ENCODE peak calls at places on chromosomes 4 and X, in five cellular contexts. One of them, this sample, is unnamed.

GRCh38 chrX:36650622-36651021 is 357.5 kb upstream of the FAM47C start:
- DNase-seq in K562: no peak
- DNase-seq in A549: no peak
- DNase-seq in GM12878: no peak
- DNase-seq in GM23338: no peak
- DNase-seq in this sample: no peak

GRCh38 chrX:29487714-29488113 is 727.6 kb upstream of the MAGEB2 start:
- DNase-seq in GM23338: no peak
- DNase-seq in K562: no peak
- DNase-seq in GM12878: no peak
- DNase-seq in A549: no peak
- DNase-seq in this sample: no peak

GRCh38 chr4:3472411-3473141 is 9.5 kb downstream of the DOK7 start:
- DNase-seq in GM23338: no peak
- DNase-seq in A549: no peak
- DNase-seq in GM12878: no peak
- DNase-seq in K562: no peak
- DNase-seq in this sample: no peak

GRCh38 chr4:83371936-83372335 is 37.3 kb upstream of the HPSE start:
- DNase-seq in K562: no peak
- DNase-seq in GM23338: no peak
- DNase-seq in GM12878: no peak
- DNase-seq in A549: no peak
- DNase-seq in this sample: peak; percentile 49

GRCh38 chr4:160580581-160580980 is 1477.7 kb downstream of the RAPGEF2 start:
- DNase-seq in A549: no peak
- DNase-seq in GM23338: no peak
- DNase-seq in GM12878: no peak
- DNase-seq in K562: no peak
- DNase-seq in this sample: no peak

GRCh38 chr4:7358100-7358735 is 76.5 kb downstream of the PSAPL1 start:
- DNase-seq in K562: no peak
- DNase-seq in GM12878: no peak
- DNase-seq in A549: peak; percentile 73
- DNase-seq in GM23338: no peak
- DNase-seq in this sample: no peak

GRCh38 chr4:122117743-122118142 is 34.4 kb upstream of the BLTP1 start:
- DNase-seq in GM12878: no peak
- DNase-seq in GM23338: no peak
- DNase-seq in A549: no peak
- DNase-seq in K562: peak; percentile 39
- DNase-seq in this sample: no peak

GRCh38 chr4:94791701-94792100 is 33.9 kb downstream of the BMPR1B start:
- DNase-seq in A549: no peak
- DNase-seq in K562: no peak
- DNase-seq in GM12878: no peak
- DNase-seq in GM23338: no peak
- DNase-seq in this sample: no peak

GRCh38 chr4:40327340-40327739 is 7.8 kb upstream of the CHRNA9 start:
- DNase-seq in GM12878: no peak
- DNase-seq in GM23338: no peak
- DNase-seq in A549: no peak
- DNase-seq in K562: no peak
- DNase-seq in this sample: no peak

GRCh38 chr4:36399762-36400353 is 118.4 kb downstream of the DTHD1 start:
- DNase-seq in K562: peak; percentile 7
- DNase-seq in GM12878: peak; percentile 24
- DNase-seq in GM23338: peak; percentile 46
- DNase-seq in A549: peak; percentile 6
- DNase-seq in this sample: peak; percentile 2

GRCh38 chr4:40552536-40552935 is 77.1 kb downstream of the RBM47 start:
- DNase-seq in GM23338: peak; percentile 58
- DNase-seq in GM12878: no peak
- DNase-seq in A549: peak; percentile 55
- DNase-seq in K562: no peak
- DNase-seq in this sample: no peak

GRCh38 chr4:153988446-153988845 is 199.6 kb upstream of the SFRP2 start:
- DNase-seq in A549: no peak
- DNase-seq in GM12878: no peak
- DNase-seq in GM23338: no peak
- DNase-seq in K562: no peak
- DNase-seq in this sample: no peak

GRCh38 chr4:83850435-83850834 is 314.5 kb downstream of the GPAT3 start:
- DNase-seq in GM12878: no peak
- DNase-seq in A549: peak; percentile 66
- DNase-seq in K562: no peak
- DNase-seq in GM23338: peak; percentile 35
- DNase-seq in this sample: no peak

GRCh38 chr4:78569291-78569821 is 17.8 kb downstream of the ANXA3 start:
- DNase-seq in GM12878: no peak
- DNase-seq in A549: peak; percentile 83
- DNase-seq in GM23338: peak; percentile 54
- DNase-seq in K562: no peak
- DNase-seq in this sample: peak; percentile 31

GRCh38 chr4:152534541-152535231 is 1.2 kb downstream of the FBXW7 start:
- DNase-seq in GM23338: peak; percentile 64
- DNase-seq in K562: peak; percentile 49
- DNase-seq in A549: no peak
- DNase-seq in GM12878: no peak
- DNase-seq in this sample: no peak

GRCh38 chr4:129561280-129561679 is 465.3 kb downstream of the C4orf33 start:
- DNase-seq in A549: no peak
- DNase-seq in GM12878: no peak
- DNase-seq in K562: no peak
- DNase-seq in GM23338: no peak
- DNase-seq in this sample: no peak

GRCh38 chrX:49237060-49237459 is 1.8 kb downstream of the CCDC22 start:
- DNase-seq in A549: no peak
- DNase-seq in GM23338: no peak
- DNase-seq in K562: no peak
- DNase-seq in GM12878: no peak
- DNase-seq in this sample: no peak

GRCh38 chr4:143335979-143336827 is 473 bp upstream of the GAB1 start:
- DNase-seq in GM23338: peak; percentile 95
- DNase-seq in GM12878: no peak
- DNase-seq in K562: peak; percentile 86
- DNase-seq in A549: peak; percentile 80
- DNase-seq in this sample: peak; percentile 71

GRCh38 chrX:93985621-93986020 is 311.6 kb downstream of the FAM133A start:
- DNase-seq in K562: no peak
- DNase-seq in GM12878: no peak
- DNase-seq in A549: no peak
- DNase-seq in GM23338: no peak
- DNase-seq in this sample: no peak

GRCh38 chr4:10762541-10762940 is 78.0 kb upstream of the CLNK start:
- DNase-seq in GM23338: peak; percentile 7
- DNase-seq in K562: no peak
- DNase-seq in GM12878: no peak
- DNase-seq in A549: no peak
- DNase-seq in this sample: no peak

GRCh38 chr4:2288051-2288541 is 26.2 kb upstream of the MXD4 start:
- DNase-seq in GM23338: no peak
- DNase-seq in GM12878: no peak
- DNase-seq in K562: no peak
- DNase-seq in A549: no peak
- DNase-seq in this sample: no peak

GRCh38 chrX:152600853-152601635 is 36.7 kb upstream of the GABRQ start:
- DNase-seq in A549: no peak
- DNase-seq in K562: peak; percentile 11
- DNase-seq in GM23338: peak; percentile 32
- DNase-seq in GM12878: no peak
- DNase-seq in this sample: no peak

GRCh38 chr4:24794111-24794860 is 1.1 kb upstream of the SOD3 start:
- DNase-seq in GM23338: no peak
- DNase-seq in K562: no peak
- DNase-seq in A549: no peak
- DNase-seq in GM12878: no peak
- DNase-seq in this sample: no peak

GRCh38 chrX:154329284-154329683 is 33.7 kb downstream of the TKTL1 start:
- DNase-seq in GM12878: no peak
- DNase-seq in K562: no peak
- DNase-seq in A549: no peak
- DNase-seq in GM23338: no peak
- DNase-seq in this sample: no peak

GRCh38 chr4:173012608-173013007 is 156.0 kb upstream of the GALNT7 start:
- DNase-seq in A549: no peak
- DNase-seq in GM12878: no peak
- DNase-seq in K562: no peak
- DNase-seq in GM23338: no peak
- DNase-seq in this sample: no peak

GRCh38 chrX:26783512-26784225 is 567.7 kb downstream of the MAGEB5 start:
- DNase-seq in A549: peak; percentile 40
- DNase-seq in GM23338: peak; percentile 77
- DNase-seq in K562: peak; percentile 48
- DNase-seq in GM12878: no peak
- DNase-seq in this sample: peak; percentile 65

GRCh38 chr4:104642521-104642920 is 147.8 kb upstream of the CXXC4 start:
- DNase-seq in GM12878: no peak
- DNase-seq in A549: no peak
- DNase-seq in GM23338: no peak
- DNase-seq in K562: no peak
- DNase-seq in this sample: no peak
- TF ChIP-seq JUNB in GM12878: no peak
- TF ChIP-seq JUNB in A549: no peak
- TF ChIP-seq JUNB in GM23338: no peak
- TF ChIP-seq JUNB in K562: no peak
- TF ChIP-seq JUNB in this sample: no peak

GRCh38 chrX:118698516-118699247 is 28.7 kb upstream of the IL13RA1 start:
- DNase-seq in K562: no peak
- DNase-seq in GM12878: no peak
- DNase-seq in A549: no peak
- DNase-seq in GM23338: no peak
- DNase-seq in this sample: no peak

GRCh38 chrX:118702741-118703140 is 24.7 kb upstream of the IL13RA1 start:
- DNase-seq in A549: no peak
- DNase-seq in GM23338: no peak
- DNase-seq in K562: no peak
- DNase-seq in GM12878: no peak
- DNase-seq in this sample: peak; percentile 73
- H3K4me3 ChIP-seq in A549: no peak overlapping the region
- H3K4me3 ChIP-seq in GM23338: no peak overlapping the region
- H3K4me3 ChIP-seq in K562: no peak overlapping the region
- H3K4me3 ChIP-seq in GM12878: no peak overlapping the region
- H3K4me3 ChIP-seq in this sample: no peak overlapping the region

DNA sequence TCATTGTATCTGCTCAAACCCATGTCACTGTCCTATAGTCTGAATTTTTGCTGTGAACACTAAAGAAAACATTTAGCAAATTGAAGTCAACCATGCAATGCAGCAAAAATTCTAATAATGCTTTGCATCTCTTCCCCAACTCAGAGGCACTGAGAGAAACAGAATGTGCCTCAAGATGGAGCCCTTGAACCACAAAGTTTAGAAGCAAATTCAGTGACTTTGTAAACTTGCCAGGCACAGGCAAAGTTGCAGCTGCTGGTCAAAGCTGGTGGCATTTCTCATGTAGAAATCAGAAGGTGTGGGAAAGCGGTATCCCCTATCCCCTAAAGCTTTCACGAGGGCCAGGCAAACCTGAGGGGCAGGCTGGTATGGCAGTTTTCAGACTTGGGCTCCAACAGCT is 121.7 kb upstream of the DIPK2B start:
- DNase-seq in GM12878: no peak
- DNase-seq in A549: peak; percentile 81
- DNase-seq in GM23338: peak; percentile 61
- DNase-seq in K562: peak; percentile 2
- DNase-seq in this sample: peak; percentile 37
- TF ChIP-seq JUNB in GM12878: no peak
- TF ChIP-seq JUNB in A549: no peak
- TF ChIP-seq JUNB in GM23338: no peak
- TF ChIP-seq JUNB in K562: no peak
- TF ChIP-seq JUNB in this sample: no peak

GRCh38 chr4:86508436-86508835 is 85.7 kb upstream of the PTPN13 start:
- DNase-seq in A549: no peak
- DNase-seq in K562: no peak
- DNase-seq in GM23338: no peak
- DNase-seq in GM12878: no peak
- DNase-seq in this sample: no peak
- H3K4me3 ChIP-seq in A549: no peak overlapping the region
- H3K4me3 ChIP-seq in K562: no peak overlapping the region
- H3K4me3 ChIP-seq in GM23338: no peak overlapping the region
- H3K4me3 ChIP-seq in GM12878: no peak overlapping the region
- H3K4me3 ChIP-seq in this sample: no peak overlapping the region